ENCODE peak calls at places on chromosomes 16 and 17, in seven cellular contexts. One of them, this sample, is unnamed.

GRCh38 chr17:6473128-6473767 is 29.0 kb downstream of the PIMREG start:
- DNase-seq in astrocyte of the spinal cord: peak
- DNase-seq in left ventricle myocardium superior: peak
- DNase-seq in DMS79: peak
- DNase-seq in activated gamma-delta T cell treated with anti-CD3 and anti-CD28 coated beads, Interleukin-2, amount 50 U/mL, for 16 hours: peak
- DNase-seq in HuH-7: peak
- DNase-seq in T-helper 1 cell: peak
- DNase-seq in this sample: peak

GRCh38 chr16:71526111-71526998 is at the start of gene CHST4:
- DNase-seq in astrocyte of the spinal cord: peak
- DNase-seq in left ventricle myocardium superior: no peak
- DNase-seq in DMS79: peak
- DNase-seq in activated gamma-delta T cell treated with anti-CD3 and anti-CD28 coated beads, Interleukin-2, amount 50 U/mL, for 16 hours: no peak
- DNase-seq in HuH-7: no peak
- DNase-seq in T-helper 1 cell: no peak
- DNase-seq in this sample: no peak

GRCh38 chr17:51064061-51064735 is 56.5 kb downstream of the SPAG9 start:
- DNase-seq in astrocyte of the spinal cord: no peak
- DNase-seq in left ventricle myocardium superior: no peak
- DNase-seq in DMS79: no peak
- DNase-seq in activated gamma-delta T cell treated with anti-CD3 and anti-CD28 coated beads, Interleukin-2, amount 50 U/mL, for 16 hours: no peak
- DNase-seq in HuH-7: no peak
- DNase-seq in T-helper 1 cell: no peak
- DNase-seq in this sample: no peak

GRCh38 chr17:75695830-75696271 is 25.4 kb upstream of the ITGB4 start:
- DNase-seq in astrocyte of the spinal cord: no peak
- DNase-seq in left ventricle myocardium superior: peak
- DNase-seq in DMS79: no peak
- DNase-seq in activated gamma-delta T cell treated with anti-CD3 and anti-CD28 coated beads, Interleukin-2, amount 50 U/mL, for 16 hours: no peak
- DNase-seq in HuH-7: no peak
- DNase-seq in T-helper 1 cell: no peak
- DNase-seq in this sample: no peak

GRCh38 chr16:87960851-87961250 is 9.6 kb downstream of the BANP start:
- DNase-seq in astrocyte of the spinal cord: no peak
- DNase-seq in left ventricle myocardium superior: no peak
- DNase-seq in DMS79: no peak
- DNase-seq in activated gamma-delta T cell treated with anti-CD3 and anti-CD28 coated beads, Interleukin-2, amount 50 U/mL, for 16 hours: no peak
- DNase-seq in HuH-7: no peak
- DNase-seq in T-helper 1 cell: no peak
- DNase-seq in this sample: no peak

GRCh38 chr16:53129281-53130192 is 74.7 kb downstream of the CHD9 start:
- DNase-seq in astrocyte of the spinal cord: peak
- DNase-seq in left ventricle myocardium superior: no peak
- DNase-seq in DMS79: no peak
- DNase-seq in activated gamma-delta T cell treated with anti-CD3 and anti-CD28 coated beads, Interleukin-2, amount 50 U/mL, for 16 hours: no peak
- DNase-seq in HuH-7: no peak
- DNase-seq in T-helper 1 cell: no peak
- DNase-seq in this sample: no peak

GRCh38 chr17:20206591-20206990 is 197.4 kb downstream of the SPECC1 start:
- DNase-seq in astrocyte of the spinal cord: peak
- DNase-seq in left ventricle myocardium superior: no peak
- DNase-seq in DMS79: no peak
- DNase-seq in activated gamma-delta T cell treated with anti-CD3 and anti-CD28 coated beads, Interleukin-2, amount 50 U/mL, for 16 hours: no peak
- DNase-seq in HuH-7: no peak
- DNase-seq in T-helper 1 cell: no peak
- DNase-seq in this sample: no peak

GRCh38 chr16:84652565-84652964 is 4.3 kb downstream of the KLHL36 start:
- DNase-seq in astrocyte of the spinal cord: no peak
- DNase-seq in left ventricle myocardium superior: no peak
- DNase-seq in DMS79: no peak
- DNase-seq in activated gamma-delta T cell treated with anti-CD3 and anti-CD28 coated beads, Interleukin-2, amount 50 U/mL, for 16 hours: no peak
- DNase-seq in HuH-7: no peak
- DNase-seq in T-helper 1 cell: peak
- DNase-seq in this sample: no peak

This sample was measured in pulmonary artery endothelial cell.